ENCODE peak calls at places on chromosomes 1 and 21, in ten cellular contexts. R is left colon, F is mucosa of gallbladder, N is fibroblast of mammary gland, K is substantia nigra, U is A172, B is left ventricle myocardium inferior, P is left lung, J is caudate nucleus, M is C1 segment of cervical spinal cord. V is an unnamed sample.

GRCh38 chr1:844472-845026 is 79.2 kb upstream of the SAMD11 start:
- DNase-seq in R (no peak), F (no peak), N (no peak), K (no peak), U (no peak), B (no peak), P (no peak), J (no peak), M (no peak), V (no peak)

GRCh38 chr1:233668725-233669294 is 54.9 kb downstream of the KCNK1 start:
- DNase-seq in R (peak; percentile 57), F (peak; percentile 57), N (peak; percentile 87), K (no peak), U (peak; percentile 98), B (no peak), P (no peak), J (peak; percentile 21), M (no peak), V (no peak)

GRCh38 chr1:209742409-209743144 is 13.3 kb upstream of the TRAF3IP3 start:
- DNase-seq in R (no peak), F (no peak), N (peak; percentile 88), K (no peak), U (peak; percentile 42), B (no peak), P (no peak), J (no peak), M (peak; percentile 16), V (no peak)

GRCh38 chr1:33339413-33339812 is 18.5 kb upstream of the A3GALT2 start:
- DNase-seq in R (no peak), F (no peak), N (peak; percentile 56), K (no peak), U (no peak), B (no peak), P (no peak), J (no peak), M (peak; percentile 28), V (no peak)

GRCh38 chr1:155127105-155127671 is 488 bp upstream of the EFNA1 start:
- DNase-seq in R (peak; percentile 90), F (peak; percentile 83), N (peak; percentile 70), K (peak; percentile 72), U (peak; percentile 45), B (peak; percentile 48), P (peak; percentile 89), J (peak; percentile 92), M (peak; percentile 86), V (peak; percentile 53)

GRCh38 chr1:93716974-93717373 is 35.3 kb upstream of the BCAR3 start:
- DNase-seq in R (no peak), F (no peak), N (peak; percentile 75), K (no peak), U (peak; percentile 75), B (no peak), P (no peak), J (no peak), M (no peak), V (no peak)

GRCh38 chr21:41403331-41403730 is 22.7 kb upstream of the MX1 start:
- DNase-seq in R (no peak), F (no peak), N (no peak), K (no peak), U (no peak), B (no peak), P (no peak), J (no peak), M (no peak), V (no peak)

GRCh38 chr1:6911229-6911941 is 126.1 kb downstream of the CAMTA1 start:
- DNase-seq in R (no peak), F (no peak), N (no peak), K (no peak), U (no peak), B (no peak), P (no peak), J (no peak), M (no peak), V (no peak)

GRCh38 chr1:184802739-184803492 is 48.3 kb upstream of the EDEM3 start:
- DNase-seq in R (no peak), F (no peak), N (peak; percentile 94), K (no peak), U (peak; percentile 20), B (no peak), P (no peak), J (no peak), M (no peak), V (no peak)

GRCh38 chr1:170819781-170820180 is 115.6 kb upstream of the MROH9 start:
- DNase-seq in R (no peak), F (no peak), N (no peak), K (no peak), U (no peak), B (no peak), P (no peak), J (no peak), M (no peak), V (no peak)

GRCh38 chr1:223208164-223209075 is 65.4 kb upstream of the TLR5 start:
- DNase-seq in R (no peak), F (no peak), N (no peak), K (no peak), U (no peak), B (no peak), P (no peak), J (no peak), M (no peak), V (no peak)

GRCh38 chr1:40820251-40820797 is 36.7 kb downstream of the KCNQ4 start:
- DNase-seq in R (no peak), F (no peak), N (no peak), K (no peak), U (no peak), B (no peak), P (peak; percentile 39), J (no peak), M (no peak), V (no peak)

GRCh38 chr1:169546087-169546995 is 39.9 kb downstream of the F5 start:
- DNase-seq in R (peak; percentile 35), F (peak; percentile 72), N (peak; percentile 91), K (peak; percentile 18), U (peak; percentile 73), B (no peak), P (peak; percentile 22), J (peak; percentile 11), M (peak; percentile 33), V (no peak)

GRCh38 chr1:7669559-7670208 is 101.4 kb upstream of the VAMP3 start:
- DNase-seq in R (no peak), F (peak; percentile 19), N (peak; percentile 25), K (peak; percentile 44), U (no peak), B (no peak), P (no peak), J (peak; percentile 74), M (peak; percentile 43), V (no peak)

GRCh38 chr21:46205766-46206162 is 21.5 kb upstream of the SPATC1L start:
- DNase-seq in R (no peak), F (no peak), N (no peak), K (no peak), U (no peak), B (peak; percentile 10), P (no peak), J (no peak), M (no peak), V (no peak)

GRCh38 chr1:202207292-202207691 is 13.7 kb downstream of the LGR6 start:
- DNase-seq in R (no peak), F (no peak), N (peak; percentile 63), K (no peak), U (peak; percentile 79), B (no peak), P (no peak), J (no peak), M (no peak), V (no peak)

GRCh38 chr1:242871631-242872030 is 347.1 kb upstream of the PLD5 start:
- DNase-seq in R (no peak), F (no peak), N (no peak), K (no peak), U (no peak), B (no peak), P (no peak), J (no peak), M (no peak), V (no peak)

GRCh38 chr21:35026617-35027557 is 22.2 kb downstream of the RUNX1 start:
- DNase-seq in R (peak; percentile 56), F (peak; percentile 72), N (no peak), K (no peak), U (peak; percentile 31), B (peak; percentile 68), P (peak; percentile 96), J (no peak), M (no peak), V (peak; percentile 29)

V was measured in tibial nerve.